ENCODE peak calls at places on chromosomes 5 and 9, in five cellular contexts. X, L, V, Z and D are unnamed samples.
A peak's percentile ranks its signal among the peaks of the same experiment; 100 is the strongest.

GRCh38 chr5:91162534-91163381 is 220.4 kb downstream of the ARRDC3 start:
- DNase-seq in L (peak; percentile 74), V (peak; percentile 62), X (peak; percentile 98), Z (peak; percentile 53), D (peak; percentile 98)

GRCh38 chr9:114592356-114592755 is 4.8 kb downstream of the ATP6V1G1 start:
- DNase-seq in L (no peak), V (no peak), Z (no peak), X (peak; percentile 83), D (peak; percentile 94)

GRCh38 chr5:65927497-65928340 is 1.3 kb downstream of the ERBIN start:
- DNase-seq in L (no peak), V (peak; percentile 52), X (peak; percentile 79), Z (no peak), D (no peak)

GRCh38 chr9:108662090-108662875 is 193.5 kb downstream of the ACTL7B start:
- DNase-seq in X (no peak), V (no peak), Z (no peak), L (no peak), D (peak; percentile 47)

GRCh38 chr9:27880640-27881039 is 307.4 kb upstream of the C9orf72 start:
- DNase-seq in L (no peak), X (no peak), Z (no peak), V (no peak), D (no peak)

GRCh38 chr9:16352791-16353401 is 517.6 kb downstream of the BNC2 start:
- DNase-seq in L (no peak), V (no peak), X (no peak), Z (no peak), D (no peak)

GRCh38 chr5:139291051-139291450 is 2.5 kb upstream of the MATR3 start:
- DNase-seq in X (no peak), V (no peak), Z (no peak), L (no peak), D (no peak)

GRCh38 chr9:99092643-99093491 is 12.0 kb upstream of the TGFBR1 start:
- DNase-seq in L (no peak), V (no peak), X (no peak), Z (no peak), D (no peak)

DNA sequence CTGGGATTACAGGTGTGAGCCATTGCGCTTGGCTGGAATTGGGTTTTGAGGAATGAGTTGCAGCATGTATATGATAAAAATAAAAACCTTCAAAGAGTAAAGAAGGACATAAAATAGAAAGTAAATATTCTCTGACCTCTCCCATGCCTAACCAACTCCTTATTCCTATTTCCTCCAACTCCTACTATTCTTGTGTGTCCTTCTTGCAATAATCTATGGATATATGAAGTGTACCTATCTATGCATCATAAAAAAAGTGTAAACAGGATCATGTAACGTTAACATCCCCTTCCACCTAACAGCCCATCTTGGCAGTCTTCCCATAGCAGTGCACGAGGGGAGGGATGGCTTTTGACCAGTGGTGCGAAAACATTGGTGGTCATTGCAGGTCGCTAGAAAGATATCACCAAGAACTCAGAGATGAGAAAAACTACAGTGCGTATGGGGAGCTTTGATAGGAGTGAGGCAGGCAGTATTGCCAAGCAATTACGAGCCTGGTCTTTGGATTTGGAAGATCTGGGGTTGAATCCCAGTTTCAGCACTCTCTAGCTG is 69.9 kb downstream of the PPARGC1B start:
- DNase-seq in X (no peak), L (no peak), Z (no peak), V (no peak), D (no peak)
- H3K4me1 ChIP-seq in X (peaks cover 5% of the 10 kb centered on the region), L (peaks cover 45% of the 10 kb centered on the region), Z (peaks cover 72% of the 10 kb centered on the region), V (peaks cover 66% of the 10 kb centered on the region), D (peaks cover 9% of the 10 kb centered on the region)

GRCh38 chr5:136013559-136013958 is 15.2 kb upstream of the TGFBI start:
- DNase-seq in L (no peak), X (no peak), Z (no peak), V (no peak), D (no peak)

GRCh38 chr5:136011427-136012001 is 17.3 kb upstream of the TGFBI start:
- DNase-seq in V (peak; percentile 45), Z (no peak), X (peak; percentile 89), L (no peak), D (peak; percentile 81)

GRCh38 chr5:136014049-136014516 is 14.7 kb upstream of the TGFBI start:
- DNase-seq in X (no peak), L (peak; percentile 70), Z (no peak), V (no peak), D (no peak)

GRCh38 chr5:136014976-136015375 is 13.8 kb upstream of the TGFBI start:
- DNase-seq in V (no peak), X (no peak), L (no peak), Z (no peak), D (no peak)

GRCh38 chr5:136012041-136012804 is 16.6 kb upstream of the TGFBI start:
- DNase-seq in X (peak; percentile 40), L (no peak), Z (no peak), V (peak; percentile 44), D (peak; percentile 78)
- H3K4me1 ChIP-seq in X (peaks cover 24% of the 10 kb centered on the region), L (peaks cover 47% of the 10 kb centered on the region), Z (peaks cover 10% of the 10 kb centered on the region), V (peaks cover 77% of the 10 kb centered on the region), D (peaks cover 63% of the 10 kb centered on the region)

DNA sequence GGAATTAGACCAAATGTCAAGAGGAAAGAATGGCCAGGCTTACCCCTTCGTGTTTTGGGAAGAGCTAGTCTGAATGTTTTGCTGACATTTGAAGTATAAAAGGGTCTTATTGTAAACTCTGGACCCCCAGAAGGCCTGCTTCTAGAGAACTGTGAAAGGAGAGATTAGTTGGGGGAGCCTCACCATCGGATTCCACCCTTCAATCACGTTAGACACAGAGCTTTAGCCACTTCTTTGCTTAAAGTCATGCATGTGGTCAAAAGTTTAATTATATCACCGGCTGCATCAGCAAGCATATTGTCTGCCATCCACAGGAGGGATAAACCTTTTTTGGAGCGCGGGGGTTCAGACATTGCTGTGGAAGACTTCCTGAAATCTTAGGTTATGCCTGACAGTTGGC is 93.2 kb downstream of the EFNA5 start:
- DNase-seq in V (no peak), X (no peak), L (no peak), Z (no peak), D (no peak)
- H3K4me1 ChIP-seq in V (peaks cover 73% of the 10 kb centered on the region), X (peaks cover 15% of the 10 kb centered on the region), L (no peaks in the 10 kb centered on the region), Z (peaks cover 5% of the 10 kb centered on the region), D (peaks cover 16% of the 10 kb centered on the region)

GRCh38 chr9:3992924-3993323 is 306.9 kb downstream of the GLIS3 start:
- DNase-seq in L (no peak), Z (no peak), X (peak; percentile 69), V (no peak), D (no peak)
- H3K4me1 ChIP-seq in L (no peaks in the 10 kb centered on the region), Z (no peaks in the 10 kb centered on the region), X (peaks cover 4% of the 10 kb centered on the region), V (no peaks in the 10 kb centered on the region), D (no peaks in the 10 kb centered on the region)

GRCh38 chr5:150600951-150601773 is 39.3 kb upstream of the SYNPO start:
- DNase-seq in Z (no peak), L (no peak), V (no peak), X (no peak), D (no peak)
- H3K4me1 ChIP-seq in Z (peaks cover 53% of the 10 kb centered on the region), L (peaks cover 11% of the 10 kb centered on the region), V (peaks cover 26% of the 10 kb centered on the region), X (peaks cover 24% of the 10 kb centered on the region), D (peaks cover 24% of the 10 kb centered on the region)